ENCODE peak calls at places on chromosome 6, in four cellular contexts. H is H1, Y is GM23248, B is mesendoderm. R is an unnamed sample.

GRCh38 chr6:19424853-19425252 is 412.3 kb upstream of the ID4 start:
- DNase-seq in H (no peak), B (no peak), Y (no peak), R (no peak)

GRCh38 chr6:80728340-80728739 is 621.9 kb downstream of the BCKDHB start:
- DNase-seq in Y (no peak), H (no peak), B (no peak), R (no peak)

GRCh38 chr6:42729731-42730130 is 7.3 kb upstream of the PRPH2 start:
- DNase-seq in Y (peak; percentile 80), B (no peak), H (no peak), R (peak; percentile 66)

GRCh38 chr6:142943746-142944125 is 1.2 kb downstream of the HIVEP2 start:
- DNase-seq in B (peak; percentile 41), Y (peak; percentile 64), H (peak; percentile 53), R (peak; percentile 83)

GRCh38 chr6:158999669-159000403 is at the start of gene RSPH3:
- DNase-seq in H (peak; percentile 96), B (peak; percentile 99), Y (peak; percentile 97), R (peak; percentile 97)

GRCh38 chr6:110214338-110214737 is 34.1 kb downstream of the CDC40 start:
- DNase-seq in H (no peak), B (no peak), Y (no peak), R (no peak)

GRCh38 chr6:16635810-16636602 is 125.3 kb downstream of the ATXN1 start:
- DNase-seq in B (peak; percentile 80), Y (peak; percentile 74), H (no peak), R (no peak)

GRCh38 chr6:161369339-161369738 is 95.5 kb upstream of the AGPAT4 start:
- DNase-seq in H (no peak), B (peak; percentile 43), Y (peak; percentile 99), R (peak; percentile 96)

GRCh38 chr6:169883316-169883715 is 131.9 kb downstream of the ERMARD start:
- DNase-seq in B (no peak), H (peak; percentile 11), Y (no peak), R (no peak)

GRCh38 chr6:10779076-10779475 is 31.5 kb downstream of the TMEM14B start:
- DNase-seq in H (no peak), Y (no peak), B (no peak), R (no peak)

GRCh38 chr6:131782764-131783163 is 25.1 kb upstream of the ENPP1 start:
- DNase-seq in B (peak; percentile 57), H (no peak), Y (no peak), R (no peak)

DNA sequence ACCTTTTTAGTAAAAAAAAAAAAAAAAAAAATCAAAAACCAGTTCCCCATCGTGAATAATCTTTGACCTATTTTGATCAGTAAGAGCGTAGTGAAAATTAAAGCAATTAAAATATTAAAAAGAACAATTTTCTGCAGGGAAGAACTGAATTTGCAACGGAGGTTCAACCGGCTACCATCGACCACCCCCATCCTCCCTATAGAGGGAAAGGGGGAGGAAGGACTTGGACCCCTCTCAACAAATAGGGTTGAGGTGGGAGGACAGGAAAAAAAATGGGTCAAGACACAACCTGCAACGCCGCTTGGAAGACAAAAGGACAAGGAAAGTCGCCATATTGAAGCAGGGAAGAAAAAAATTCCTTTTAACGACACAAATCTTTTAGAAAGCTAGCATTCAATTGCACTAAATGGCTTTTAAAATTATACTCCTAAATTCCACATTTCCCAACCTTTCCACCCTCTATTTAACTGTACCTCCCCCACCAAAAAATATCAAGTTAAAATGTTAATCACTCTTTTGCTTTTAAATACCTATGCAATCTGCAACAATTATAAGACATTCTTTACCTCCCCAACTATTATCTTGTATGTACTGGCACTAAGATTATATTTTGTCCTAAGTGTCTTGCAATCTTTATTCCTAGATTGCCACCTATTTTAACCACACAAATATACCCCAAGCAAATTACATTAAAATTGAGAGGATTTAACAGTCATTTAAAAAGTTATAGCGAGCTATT is 1.7 kb downstream of the PPP1R10 start:
- DNase-seq in B (peak; percentile 96), H (peak; percentile 63), Y (peak; percentile 85), R (no peak)
- H3K4me1 ChIP-seq in B (peaks cover 6% of the 10 kb centered on the region), H (no peaks in the 10 kb centered on the region), Y (peaks cover 32% of the 10 kb centered on the region), R (peaks cover 54% of the 10 kb centered on the region)

GRCh38 chr6:106731843-106732160 is 102.4 kb downstream of the QRSL1 start:
- DNase-seq in H (no peak), B (no peak), Y (no peak), R (no peak)
- H3K4me2 ChIP-seq in H (no peak overlapping the region), B (no peak overlapping the region), Y (no peak overlapping the region), R (no peak overlapping the region)

DNA sequence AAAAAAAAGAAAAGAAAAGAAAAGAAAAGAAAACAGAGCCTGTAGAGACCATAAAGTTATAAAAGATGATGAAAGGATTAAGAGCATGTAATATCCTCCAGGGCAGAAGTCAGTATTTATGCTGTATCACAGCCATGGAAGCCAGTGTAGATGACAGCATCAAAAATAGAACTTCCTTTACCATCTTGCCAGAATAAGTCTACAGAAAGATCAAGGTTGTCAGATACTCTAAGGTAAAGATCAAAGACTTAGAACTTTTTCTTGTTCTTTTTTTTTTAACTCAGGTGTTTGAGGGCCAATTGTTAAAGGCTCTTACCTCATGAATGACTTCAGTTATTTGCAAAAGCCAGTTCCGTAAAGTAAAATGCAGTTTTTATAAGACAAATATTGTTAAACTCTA is 54.6 kb downstream of the ARHGAP18 start:
- DNase-seq in Y (no peak), H (no peak), B (no peak), R (no peak)
- H3K4me1 ChIP-seq in Y (peaks cover 13% of the 10 kb centered on the region), H (no peaks in the 10 kb centered on the region), B (peaks cover 2% of the 10 kb centered on the region), R (peaks cover 13% of the 10 kb centered on the region)

DNA sequence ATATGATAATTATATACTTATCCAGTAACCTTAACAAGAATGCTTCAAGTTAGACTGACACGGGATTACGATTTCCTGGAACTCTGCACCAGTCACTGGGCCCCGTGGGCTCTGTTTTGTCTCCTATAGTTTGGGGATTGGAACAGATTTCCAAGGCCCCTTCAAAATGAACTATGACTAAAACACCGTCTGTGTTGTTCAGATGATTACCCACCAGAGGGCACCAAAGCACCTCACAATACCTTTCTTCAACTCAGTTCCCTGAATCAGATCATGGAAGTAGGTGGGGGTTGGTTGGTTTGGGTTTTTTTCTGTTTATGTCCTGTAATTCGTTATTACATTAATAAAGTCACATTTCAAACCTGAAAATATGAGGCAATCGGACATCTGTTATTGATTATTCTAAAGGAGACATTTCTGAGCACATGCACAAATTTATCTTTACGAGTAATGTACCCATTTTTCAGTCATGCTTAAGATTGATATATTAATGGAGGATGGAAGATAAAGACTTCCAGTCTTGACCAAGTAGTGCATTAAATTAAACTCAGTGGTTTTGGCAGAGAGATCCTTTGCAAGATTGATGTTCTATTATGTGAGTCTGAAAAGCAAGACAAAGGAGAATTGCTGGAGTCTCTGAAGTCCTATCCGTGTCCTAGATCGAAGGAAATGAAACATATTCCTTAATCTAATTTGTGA is 112.0 kb upstream of the COL21A1 start:
- DNase-seq in B (peak; percentile 80), H (peak; percentile 73), Y (peak; percentile 77), R (peak; percentile 78)
- H3K4me2 ChIP-seq in B (no peak overlapping the region), H (no peak overlapping the region), Y (no peak overlapping the region), R (no peak overlapping the region)

GRCh38 chr6:24923885-24924401 is 11.8 kb downstream of the RIPOR2 start:
- DNase-seq in B (peak; percentile 68), Y (no peak), H (no peak), R (no peak)

GRCh38 chr6:24922854-24923253 is 12.9 kb downstream of the RIPOR2 start:
- DNase-seq in Y (no peak), H (no peak), B (no peak), R (no peak)

GRCh38 chr6:24924956-24925355 is 10.8 kb downstream of the RIPOR2 start:
- DNase-seq in H (no peak), B (peak; percentile 58), Y (no peak), R (no peak)

GRCh38 chr6:24919404-24919892 is 16.3 kb downstream of the RIPOR2 start:
- DNase-seq in Y (no peak), H (no peak), B (peak; percentile 37), R (no peak)

DNA sequence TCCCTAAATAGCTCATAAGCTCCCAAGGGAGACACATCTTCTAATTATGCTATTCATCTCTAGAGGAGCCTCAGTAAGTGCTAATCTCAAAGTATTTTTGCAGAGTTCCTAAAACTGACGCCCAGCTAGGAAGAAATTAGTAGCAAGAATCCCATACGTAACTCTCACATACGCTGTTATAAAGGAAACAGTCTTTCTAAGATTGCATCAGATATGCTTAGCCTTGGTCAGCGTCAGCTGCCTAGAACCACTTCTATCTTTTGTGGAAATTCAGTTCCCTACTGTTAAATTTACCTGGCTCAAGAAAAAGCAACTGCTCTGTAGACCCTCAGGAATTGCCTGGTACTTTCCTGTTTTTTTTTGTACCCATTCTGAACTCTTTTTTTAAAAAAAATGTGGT is 13.6 kb downstream of the RIPOR2 start:
- DNase-seq in H (no peak), B (no peak), Y (no peak), R (no peak)
- H3K4me1 ChIP-seq in H (peaks cover 9% of the 10 kb centered on the region), B (peaks cover 21% of the 10 kb centered on the region), Y (no peaks in the 10 kb centered on the region), R (no peaks in the 10 kb centered on the region)

GRCh38 chr6:32969685-32970412 is 1.5 kb downstream of the BRD2 start:
- DNase-seq in B (peak; percentile 97), Y (peak; percentile 98), H (no peak), R (peak; percentile 92)
- H3K4me2 ChIP-seq in B (peak overlapping the region; percentile 81), Y (peak overlapping the region; percentile 96), H (peak overlapping the region; percentile 75), R (peak overlapping the region; percentile 100)

GRCh38 chr6:37125779-37126553 is 44.0 kb upstream of the PIM1 start:
- DNase-seq in H (peak; percentile 81), B (peak; percentile 100), Y (no peak), R (no peak)
- H3K4me1 ChIP-seq in H (peaks cover 19% of the 10 kb centered on the region), B (peaks cover 14% of the 10 kb centered on the region), Y (peaks cover 11% of the 10 kb centered on the region), R (peaks cover 18% of the 10 kb centered on the region)

DNA sequence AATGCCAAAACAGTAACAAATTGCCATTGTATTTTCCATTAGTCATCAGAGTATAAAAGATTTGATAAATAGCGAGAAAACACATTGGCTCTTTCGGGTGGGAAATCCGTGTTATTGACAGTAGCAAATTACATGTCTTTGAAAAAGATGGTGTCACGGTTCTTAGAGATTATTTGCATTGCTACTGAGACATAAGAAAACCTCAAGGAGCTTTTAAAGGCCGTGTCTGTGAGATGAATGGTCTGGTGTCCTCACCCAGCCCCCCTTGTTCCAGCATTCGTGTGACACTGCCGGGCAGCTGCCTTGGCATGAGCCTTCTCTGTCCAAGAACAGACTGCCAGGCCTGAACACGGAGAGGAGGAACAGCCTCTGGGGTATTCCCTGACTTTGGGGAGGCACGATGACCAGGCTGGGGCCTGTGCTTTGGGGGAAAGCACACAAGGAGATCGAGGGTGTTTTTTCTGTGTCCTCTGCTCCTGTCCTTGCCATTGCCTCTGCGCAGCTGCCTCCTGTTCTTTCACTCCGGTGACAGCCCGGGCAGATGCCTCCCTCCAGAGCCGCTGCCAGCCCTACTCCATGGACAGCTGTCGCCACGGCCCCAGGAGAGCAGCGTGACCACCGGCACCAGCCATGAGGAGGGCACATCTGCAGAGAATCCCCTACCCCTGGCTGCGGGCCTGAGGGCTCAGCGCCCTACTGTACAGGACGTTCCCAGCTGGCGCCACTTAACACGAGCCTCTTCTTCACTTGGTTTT is 167.7 kb upstream of the CDYL start:
- DNase-seq in Y (no peak), H (no peak), B (no peak), R (no peak)
- H3K4me2 ChIP-seq in Y (no peak overlapping the region), H (no peak overlapping the region), B (no peak overlapping the region), R (no peak overlapping the region)

GRCh38 chr6:18410412-18410811 is 23.3 kb downstream of the RNF144B start:
- DNase-seq in H (no peak), B (no peak), Y (no peak), R (no peak)
- H3K4me1 ChIP-seq in H (no peaks in the 10 kb centered on the region), B (no peaks in the 10 kb centered on the region), Y (peaks cover 39% of the 10 kb centered on the region), R (peaks cover 30% of the 10 kb centered on the region)

R was measured in osteoblast.